ENCODE peak calls at places on chromosomes 3 and 15, in nine cellular contexts. P is right lobe of liver, K is psoas muscle, J is OCI-LY7, O is kidney, F is heart left ventricle, C is K562, E is hepatocyte, A is body of pancreas. W is an unnamed sample. For H3K4me1, the result is how much of the 10 kb centered on the place peaks cover.

GRCh38 chr3:62131620-62132019 is 241.7 kb downstream of the FEZF2 start:
- DNase-seq in P (no peak), C (peak), A (no peak), F (no peak), J (no peak), K (no peak), O (no peak), E (no peak), W (no peak)

GRCh38 chr3:100893590-100893989 is 99.6 kb downstream of the ABI3BP start:
- DNase-seq in A (no peak), K (no peak), O (peak), J (no peak), P (no peak), E (peak), C (peak), F (no peak), W (no peak)

GRCh38 chr3:185781759-185782158 is 43.1 kb downstream of the IGF2BP2 start:
- DNase-seq in P (no peak), F (no peak), A (no peak), C (no peak), K (no peak), E (no peak), J (no peak), O (no peak), W (no peak)

GRCh38 chr3:8575364-8576104 is 69.1 kb downstream of the SSUH2 start:
- DNase-seq in F (no peak), K (no peak), E (no peak), P (no peak), O (no peak), A (no peak), J (no peak), C (no peak), W (no peak)

GRCh38 chr3:52277972-52278509 is 408 bp downstream of the WDR82 start:
- DNase-seq in K (peak), P (no peak), A (peak), O (peak), F (no peak), J (peak), C (no peak), E (peak), W (peak)

GRCh38 chr3:40593351-40593750 is 68.6 kb downstream of the ZNF621 start:
- DNase-seq in A (no peak), K (no peak), P (no peak), E (no peak), J (no peak), C (no peak), O (no peak), F (no peak), W (no peak)

GRCh38 chr3:4836516-4836915 is 142.7 kb upstream of the BHLHE40 start:
- DNase-seq in F (no peak), P (no peak), C (no peak), O (no peak), A (no peak), K (no peak), J (no peak), E (no peak), W (no peak)

GRCh38 chr3:119604878-119605277 is 7.2 kb downstream of the PLA1A start:
- DNase-seq in C (no peak), A (no peak), E (no peak), P (no peak), O (no peak), K (no peak), J (no peak), F (no peak), W (no peak)

GRCh38 chr15:66578286-66578875 is 12.6 kb upstream of the LCTL start:
- DNase-seq in P (no peak), C (no peak), O (peak), A (no peak), F (no peak), K (no peak), E (no peak), J (no peak), W (no peak)

DNA sequence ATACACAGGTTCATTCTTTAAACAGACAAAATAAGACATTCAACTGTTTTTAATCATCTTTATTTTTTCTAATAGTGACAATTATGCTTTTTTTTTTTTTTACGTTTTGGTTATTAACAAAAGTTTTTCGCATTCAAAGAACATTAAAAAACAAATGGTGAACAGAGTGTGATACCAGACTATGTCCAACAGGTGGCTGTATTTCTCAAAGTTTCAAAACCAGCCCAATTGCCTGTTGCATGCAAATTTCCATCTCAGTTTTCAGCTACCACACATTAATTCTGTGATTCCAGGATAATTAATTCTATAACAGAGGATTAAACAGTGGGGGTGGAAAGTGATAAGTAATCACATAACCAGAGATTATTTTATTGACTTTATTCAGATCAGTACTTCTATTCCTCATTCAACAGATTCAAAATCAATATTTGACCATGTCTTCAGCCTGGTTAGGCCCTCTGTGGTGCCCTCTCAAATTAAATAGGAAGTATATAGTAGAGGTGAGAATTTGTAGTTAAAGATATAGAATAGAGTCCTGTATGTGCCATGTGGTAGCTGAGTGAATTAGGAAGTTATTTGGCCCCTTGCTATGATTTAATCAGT is 122.2 kb upstream of the DCBLD2 start:
- DNase-seq in E (peak), A (no peak), F (no peak), J (peak), K (no peak), O (no peak), P (no peak), C (peak), W (no peak)
- TF ChIP-seq CTCF in E (peak), A (peak), F (peak), J (peak), K (peak), O (peak), P (peak), C (peak), W (peak)

GRCh38 chr3:143004823-143005222 is 3.5 kb downstream of the U2SURP start:
- DNase-seq in P (no peak), C (no peak), K (no peak), E (no peak), A (no peak), J (no peak), F (no peak), O (no peak), W (no peak)
- H3K4me3 ChIP-seq in P (no peak), C (peak), K (no peak), E (no peak), A (no peak), J (peak), F (no peak), O (no peak), W (no peak)

GRCh38 chr3:179956416-179956830 is 80.3 kb downstream of the PEX5L start:
- DNase-seq in A (no peak), J (peak), E (no peak), C (no peak), P (no peak), F (no peak), O (no peak), K (no peak), W (no peak)
- H3K4me1 ChIP-seq in A (under half), J (half or more), E (under half), C (under half), P (under half), F (under half), O (under half), K (under half), W (under half)

GRCh38 chr3:24726423-24726822 is 231.8 kb upstream of the THRB start:
- DNase-seq in C (peak), K (no peak), J (no peak), A (no peak), E (no peak), O (no peak), F (no peak), P (no peak), W (no peak)
- TF ChIP-seq CTCF in C (no peak), K (no peak), J (peak), A (no peak), E (peak), O (no peak), F (no peak), P (no peak), W (no peak)

GRCh38 chr3:183527421-183527979 is 28.0 kb downstream of the KLHL6 start:
- DNase-seq in O (no peak), K (no peak), F (no peak), C (no peak), E (no peak), P (no peak), J (peak), A (no peak), W (no peak)
- H3K4me3 ChIP-seq in O (no peak), K (no peak), F (no peak), C (no peak), E (no peak), P (no peak), J (no peak), A (no peak), W (no peak)

DNA sequence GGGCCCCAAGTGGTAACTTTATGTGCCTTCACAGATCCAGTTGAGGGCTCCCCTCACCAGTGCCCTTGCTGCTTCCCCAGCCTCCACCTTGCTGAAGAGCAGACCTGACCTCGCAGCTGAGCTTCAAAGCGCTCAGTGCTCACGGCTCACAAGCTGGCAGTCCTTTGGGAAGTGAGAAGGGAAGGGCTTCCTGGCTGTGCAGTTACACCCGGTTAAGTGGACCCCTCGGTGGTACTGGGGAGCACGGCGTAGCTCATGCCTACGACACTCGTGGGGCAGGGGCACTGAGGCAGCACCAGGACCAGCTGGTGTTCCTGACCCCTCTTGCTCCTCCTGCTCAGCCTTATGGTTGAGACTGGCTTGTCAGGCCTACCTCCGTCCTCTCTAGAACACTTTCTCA is 629.0 kb upstream of the TBL1XR1 start:
- DNase-seq in E (no peak), J (no peak), O (no peak), A (no peak), C (no peak), K (no peak), F (no peak), P (no peak), W (no peak)
- H3K4me1 ChIP-seq in E (under half), J (under half), O (under half), A (under half), C (under half), K (under half), F (under half), P (under half), W (under half)

DNA sequence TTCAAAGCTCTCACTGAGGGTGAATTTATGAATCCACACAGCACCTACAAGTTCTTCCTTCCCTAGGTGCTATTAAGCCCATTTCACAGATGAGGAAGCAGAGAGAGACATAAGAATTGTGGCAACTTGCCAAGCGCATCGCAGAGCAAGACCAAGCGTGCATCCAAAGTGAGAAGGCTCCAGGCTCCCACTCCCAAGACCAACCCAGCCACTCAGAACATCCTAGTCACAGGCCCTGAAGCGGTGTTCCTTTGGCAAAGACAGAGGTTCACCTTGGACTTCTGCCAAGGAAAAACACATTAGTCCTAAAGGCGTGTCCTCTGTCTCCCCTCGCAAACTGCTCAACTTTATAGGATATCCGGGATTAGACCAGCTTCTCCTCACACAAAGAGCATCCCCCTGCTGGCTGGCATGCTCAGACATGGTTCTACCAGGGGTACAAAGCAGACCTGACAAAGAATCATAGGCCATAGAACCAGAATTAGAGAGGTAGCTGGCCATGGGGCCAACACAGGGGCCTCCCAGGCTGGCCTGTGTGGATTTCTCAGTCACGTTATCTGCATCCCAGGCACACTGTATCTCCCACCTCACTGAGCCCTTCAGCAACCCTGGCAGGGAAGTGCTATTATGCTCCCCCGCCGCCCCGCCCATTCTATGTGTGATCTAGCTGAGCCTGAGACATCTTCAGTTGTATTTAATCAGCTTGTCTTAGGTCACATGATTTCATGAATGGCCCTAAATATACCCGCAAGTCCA is 160.2 kb downstream of the FOXP1 start:
- DNase-seq in E (peak), A (peak), F (peak), P (no peak), J (peak), K (no peak), O (no peak), C (peak), W (no peak)
- TF ChIP-seq CTCF in E (peak), A (no peak), F (no peak), P (no peak), J (peak), K (no peak), O (no peak), C (no peak), W (no peak)

DNA sequence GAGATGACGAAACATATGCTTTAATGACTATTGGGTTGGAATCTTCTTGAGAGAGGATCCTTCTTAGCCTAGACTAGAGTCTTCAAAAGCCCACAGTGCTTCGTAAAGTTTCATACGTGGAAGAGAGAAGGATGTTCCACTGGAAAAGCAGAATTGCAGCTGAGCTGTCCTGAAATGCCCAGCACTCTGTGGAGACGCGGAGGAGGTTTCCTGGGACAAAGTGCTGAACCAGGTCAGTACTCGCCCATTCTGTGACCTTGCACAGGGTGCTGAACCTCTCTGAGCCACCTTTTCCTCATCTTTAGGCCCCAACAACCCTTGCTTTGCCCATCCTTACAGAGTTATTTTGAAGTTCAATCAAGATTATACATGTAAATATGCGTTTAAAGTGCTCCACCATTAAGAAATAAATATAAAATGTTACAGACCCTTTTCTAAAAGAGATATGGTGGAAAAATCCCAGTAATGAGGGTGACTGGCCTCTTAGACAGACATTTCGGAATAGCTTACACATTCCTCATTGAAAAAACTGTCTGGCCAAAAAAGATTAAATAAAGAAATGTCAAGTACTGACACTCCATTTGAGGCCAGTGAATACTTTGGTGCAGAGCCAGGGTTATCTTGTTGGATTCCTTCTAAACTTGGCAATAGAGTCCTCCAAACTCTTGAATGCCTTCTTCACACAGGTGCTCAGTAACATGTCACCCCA is 4.2 kb upstream of the MAGEF1 start:
- DNase-seq in K (no peak), E (no peak), F (no peak), P (no peak), C (no peak), O (no peak), A (no peak), J (no peak), W (no peak)
- H3K4me3 ChIP-seq in K (no peak), E (no peak), F (no peak), P (no peak), C (no peak), O (no peak), A (no peak), J (no peak), W (no peak)